ENCODE peak calls at places on chromosomes 13 and 19, in ten cellular contexts. Y, A, F, J, G, I, L, B, R and K are unnamed samples.

GRCh38 chr19:16088351-16088984 is 12.2 kb downstream of the TPM4 start:
- DNase-seq in Y (no peak), A (peak; percentile 37), F (no peak), J (no peak), G (no peak), I (no peak), L (no peak), B (no peak), R (no peak), K (no peak)

GRCh38 chr13:41931337-41931736 is 29.6 kb downstream of the VWA8 start:
- DNase-seq in Y (peak; percentile 69), A (no peak), F (peak; percentile 64), J (no peak), G (no peak), I (no peak), L (no peak), B (no peak), R (no peak), K (no peak)

GRCh38 chr13:109145631-109146030 is 516.2 kb downstream of the MYO16 start:
- DNase-seq in Y (peak; percentile 72), A (no peak), F (peak; percentile 84), J (no peak), G (no peak), I (peak; percentile 62), L (no peak), B (no peak), R (no peak), K (no peak)

GRCh38 chr19:32651729-32652140 is 23.2 kb downstream of the ANKRD27 start:
- DNase-seq in Y (peak; percentile 11), A (peak; percentile 66), F (no peak), J (no peak), G (no peak), I (peak; percentile 55), L (no peak), B (peak; percentile 82), R (peak; percentile 48), K (no peak)

GRCh38 chr13:36190771-36191170 is 23.6 kb downstream of the SOHLH2 start:
- DNase-seq in Y (no peak), A (no peak), F (peak; percentile 5), J (no peak), G (no peak), I (no peak), L (no peak), B (no peak), R (no peak), K (no peak)

GRCh38 chr19:16462757-16463250 is 9.0 kb downstream of the EPS15L1 start:
- DNase-seq in Y (peak; percentile 34), A (no peak), F (peak; percentile 56), J (no peak), G (no peak), I (no peak), L (no peak), B (peak; percentile 97), R (no peak), K (no peak)

GRCh38 chr13:79128158-79128557 is 277.9 kb downstream of the RBM26 start:
- DNase-seq in Y (peak; percentile 18), A (no peak), F (peak; percentile 60), J (no peak), G (no peak), I (no peak), L (no peak), B (no peak), R (no peak), K (no peak)

GRCh38 chr19:22612316-22612715 is 21.8 kb upstream of the ZNF492 start:
- DNase-seq in Y (no peak), A (no peak), F (no peak), J (no peak), G (no peak), I (no peak), L (no peak), B (no peak), R (no peak), K (no peak)

GRCh38 chr13:53151692-53152421 is 123.2 kb downstream of the OLFM4 start:
- DNase-seq in Y (peak; percentile 34), A (no peak), F (peak; percentile 50), J (peak; percentile 5), G (no peak), I (peak; percentile 69), L (no peak), B (no peak), R (no peak), K (peak; percentile 30)

GRCh38 chr19:57141699-57142098 is 3.3 kb downstream of the ZIM3 start:
- DNase-seq in Y (no peak), A (no peak), F (no peak), J (no peak), G (no peak), I (no peak), L (no peak), B (no peak), R (no peak), K (no peak)

GRCh38 chr13:45393941-45394570 is 24.1 kb downstream of the SLC25A30 start:
- DNase-seq in Y (peak; percentile 54), A (no peak), F (peak; percentile 63), J (no peak), G (no peak), I (peak; percentile 45), L (no peak), B (peak; percentile 44), R (no peak), K (peak; percentile 18)

GRCh38 chr19:52492201-52492960 is 35.1 kb upstream of the ZNF808 start:
- DNase-seq in Y (no peak), A (no peak), F (no peak), J (no peak), G (no peak), I (no peak), L (no peak), B (no peak), R (no peak), K (peak; percentile 80)

GRCh38 chr19:5627395-5627904 is 4.6 kb downstream of the SAFB start:
- DNase-seq in Y (peak; percentile 72), A (peak; percentile 84), F (peak; percentile 76), J (no peak), G (no peak), I (peak; percentile 49), L (no peak), B (peak; percentile 55), R (peak; percentile 38), K (no peak)

GRCh38 chr19:31220540-31220939 is 128.7 kb downstream of the TSHZ3 start:
- DNase-seq in Y (no peak), A (no peak), F (peak; percentile 33), J (no peak), G (no peak), I (peak; percentile 7), L (no peak), B (no peak), R (no peak), K (no peak)

GRCh38 chr13:72062566-72062965 is 195.6 kb upstream of the DACH1 start:
- DNase-seq in Y (no peak), A (no peak), F (no peak), J (no peak), G (no peak), I (no peak), L (no peak), B (no peak), R (peak; percentile 39), K (no peak)

GRCh38 chr19:10928563-10929401 is at the start of the genes TIMM29 and YIPF2:
- DNase-seq in Y (peak; percentile 98), A (peak; percentile 96), F (peak; percentile 98), J (peak; percentile 92), G (peak; percentile 93), I (peak; percentile 98), L (peak; percentile 91), B (peak; percentile 99), R (peak; percentile 97), K (peak; percentile 95)

GRCh38 chr19:3285647-3286176 is 61.3 kb downstream of the CELF5 start:
- DNase-seq in Y (no peak), A (no peak), F (peak; percentile 23), J (peak; percentile 9), G (peak; percentile 31), I (no peak), L (peak; percentile 85), B (no peak), R (no peak), K (peak; percentile 54)

GRCh38 chr13:32285633-32285965 is 29.6 kb downstream of the ZAR1L start:
- DNase-seq in Y (no peak), A (no peak), F (no peak), J (no peak), G (no peak), I (no peak), L (no peak), B (no peak), R (no peak), K (no peak)

GRCh38 chr19:23543351-23543750 is 143.7 kb downstream of the ZNF675 start:
- DNase-seq in Y (no peak), A (no peak), F (no peak), J (no peak), G (no peak), I (no peak), L (no peak), B (no peak), R (no peak), K (no peak)

GRCh38 chr19:23949611-23950010 is 34.9 kb downstream of the ZNF726 start:
- DNase-seq in Y (no peak), A (no peak), F (peak; percentile 1), J (no peak), G (no peak), I (no peak), L (no peak), B (no peak), R (no peak), K (no peak)

GRCh38 chr19:50152578-50152977 is 10.5 kb downstream of the IZUMO2 start:
- DNase-seq in Y (no peak), A (no peak), F (no peak), J (no peak), G (no peak), I (no peak), L (no peak), B (no peak), R (no peak), K (no peak)

GRCh38 chr13:30569901-30570576 is 47.7 kb upstream of the USPL1 start:
- DNase-seq in Y (peak; percentile 99), A (no peak), F (peak; percentile 98), J (no peak), G (no peak), I (peak; percentile 49), L (no peak), B (peak; percentile 17), R (no peak), K (no peak)

GRCh38 chr19:39307822-39308530 is 11.8 kb downstream of the IFNL1 start:
- DNase-seq in Y (no peak), A (no peak), F (no peak), J (no peak), G (no peak), I (no peak), L (no peak), B (no peak), R (no peak), K (no peak)

GRCh38 chr13:70237131-70237530 is 128.9 kb upstream of the KLHL1 start:
- DNase-seq in Y (no peak), A (no peak), F (no peak), J (no peak), G (no peak), I (no peak), L (no peak), B (no peak), R (no peak), K (no peak)

GRCh38 chr13:99051768-99052455 is 74.0 kb upstream of the DOCK9 start:
- DNase-seq in Y (no peak), A (no peak), F (no peak), J (no peak), G (no peak), I (no peak), L (no peak), B (no peak), R (no peak), K (no peak)